ENCODE peak calls at places on chromosomes 12 and 14, in five cellular contexts. N is BE2C, L is left lung, M is stomach, C is Panc1. Y is an unnamed sample.
A peak's percentile ranks its signal among the peaks of the same experiment; 100 is the strongest.

GRCh38 chr14:76640923-76641395 is 120.3 kb upstream of the VASH1 start:
- DNase-seq in N (no peak), L (no peak), M (no peak), C (no peak), Y (no peak)

GRCh38 chr12:93886533-93887511 is 209.6 kb downstream of the CRADD start:
- DNase-seq in N (no peak), L (no peak), M (no peak), C (no peak), Y (no peak)

GRCh38 chr14:64919618-64920017 is 5.4 kb downstream of the CHURC1 start:
- DNase-seq in N (no peak), L (peak; percentile 56), M (no peak), C (no peak), Y (no peak)

GRCh38 chr12:52836491-52837175 is 2.5 kb upstream of the KRT79 start:
- DNase-seq in N (no peak), L (no peak), M (no peak), C (no peak), Y (no peak)

GRCh38 chr12:27305673-27306504 is 26.7 kb upstream of the BMAL2 start:
- DNase-seq in N (no peak), L (no peak), M (no peak), C (no peak), Y (peak; percentile 18)

GRCh38 chr12:97960741-97961608 is 498.4 kb downstream of the RMST start:
- DNase-seq in N (peak; percentile 10), L (no peak), M (peak; percentile 28), C (peak; percentile 20), Y (peak; percentile 2)

GRCh38 chr14:68976160-68977067 is 2.7 kb downstream of the ACTN1 start:
- DNase-seq in N (peak; percentile 42), L (no peak), M (no peak), C (no peak), Y (no peak)

GRCh38 chr14:93024493-93024892 is 91.2 kb downstream of the ITPK1 start:
- DNase-seq in N (no peak), L (no peak), M (no peak), C (no peak), Y (no peak)

GRCh38 chr14:52551205-52551604 is 1.1 kb downstream of the TXNDC16 start:
- DNase-seq in N (no peak), L (no peak), M (no peak), C (no peak), Y (no peak)

GRCh38 chr14:59463773-59464650 is 1.2 kb downstream of the GPR135 start:
- DNase-seq in N (no peak), L (no peak), M (no peak), C (no peak), Y (peak; percentile 75)

GRCh38 chr14:102537981-102538597 is 28.5 kb upstream of the ANKRD9 start:
- DNase-seq in N (no peak), L (no peak), M (no peak), C (no peak), Y (peak; percentile 40)

GRCh38 chr12:28191018-28191595 is 851 bp downstream of the CCDC91 start:
- DNase-seq in N (no peak), L (peak; percentile 29), M (no peak), C (no peak), Y (no peak)

GRCh38 chr12:87217486-87217885 is 811.7 kb downstream of the C12orf50 start:
- DNase-seq in N (no peak), L (no peak), M (no peak), C (no peak), Y (no peak)

GRCh38 chr14:101538865-101539264 is 22.4 kb upstream of the DIO3 start:
- DNase-seq in N (no peak), L (no peak), M (no peak), C (no peak), Y (no peak)

GRCh38 chr14:59543873-59544272 is 32.7 kb downstream of the CCDC175 start:
- DNase-seq in N (no peak), L (no peak), M (no peak), C (no peak), Y (no peak)

GRCh38 chr12:131831021-131831571 is 2.9 kb downstream of the MMP17 start:
- DNase-seq in N (peak; percentile 33), L (no peak), M (no peak), C (no peak), Y (no peak)

GRCh38 chr14:88551936-88552565 is 2.8 kb downstream of the PTPN21 start:
- DNase-seq in N (peak; percentile 24), L (no peak), M (no peak), C (no peak), Y (peak; percentile 38)

GRCh38 chr12:130521375-130522124 is 183.9 kb downstream of the PIWIL1 start:
- DNase-seq in N (no peak), L (no peak), M (no peak), C (no peak), Y (no peak)

GRCh38 chr14:102182901-102183619 is 43.4 kb downstream of the WDR20 start:
- DNase-seq in N (no peak), L (no peak), M (no peak), C (no peak), Y (no peak)

GRCh38 chr12:123907726-123908476 is 64.7 kb downstream of the CCDC92 start:
- DNase-seq in N (peak; percentile 41), L (no peak), M (no peak), C (no peak), Y (peak; percentile 38)

GRCh38 chr14:60616326-60617044 is 32.8 kb downstream of the SIX1 start:
- DNase-seq in N (no peak), L (no peak), M (no peak), C (no peak), Y (peak; percentile 21)

GRCh38 chr14:60339571-60339970 is 90.5 kb downstream of the PPM1A start:
- DNase-seq in N (no peak), L (no peak), M (no peak), C (no peak), Y (no peak)

GRCh38 chr12:25187781-25188180 is 7.2 kb downstream of the DNAI7 start:
- DNase-seq in N (no peak), L (no peak), M (no peak), C (no peak), Y (no peak)

GRCh38 chr12:55932546-55932919 is 1.6 kb downstream of the DGKA start:
- DNase-seq in N (no peak), L (no peak), M (no peak), C (no peak), Y (no peak)

GRCh38 chr12:122023339-122024131 is 1.9 kb downstream of the BCL7A start:
- DNase-seq in N (peak; percentile 73), L (peak; percentile 63), M (peak; percentile 70), C (no peak), Y (peak; percentile 83)

GRCh38 chr14:104967414-104968152 is 10.6 kb downstream of the AHNAK2 start:
- DNase-seq in N (peak; percentile 72), L (peak; percentile 76), M (peak; percentile 64), C (no peak), Y (peak; percentile 91)

GRCh38 chr12:124456652-124457152 is 110.7 kb downstream of the NCOR2 start:
- DNase-seq in N (no peak), L (peak; percentile 62), M (no peak), C (no peak), Y (no peak)

GRCh38 chr14:90572461-90573150 is 175.8 kb downstream of the CALM1 start:
- DNase-seq in N (no peak), L (no peak), M (no peak), C (no peak), Y (no peak)

GRCh38 chr14:87629788-87630187 is 363.2 kb downstream of the GALC start:
- DNase-seq in N (no peak), L (no peak), M (no peak), C (no peak), Y (no peak)

GRCh38 chr12:32501835-32502333 is 102.5 kb downstream of the FGD4 start:
- DNase-seq in N (peak; percentile 83), L (no peak), M (peak; percentile 75), C (no peak), Y (peak; percentile 71)

GRCh38 chr12:534216-534615 is 74.5 kb downstream of the B4GALNT3 start:
- DNase-seq in N (no peak), L (no peak), M (no peak), C (no peak), Y (no peak)

GRCh38 chr12:64625243-64626077 is 15.2 kb downstream of the RASSF3 start:
- DNase-seq in N (peak; percentile 45), L (peak; percentile 62), M (peak; percentile 47), C (peak; percentile 78), Y (no peak)

DNA sequence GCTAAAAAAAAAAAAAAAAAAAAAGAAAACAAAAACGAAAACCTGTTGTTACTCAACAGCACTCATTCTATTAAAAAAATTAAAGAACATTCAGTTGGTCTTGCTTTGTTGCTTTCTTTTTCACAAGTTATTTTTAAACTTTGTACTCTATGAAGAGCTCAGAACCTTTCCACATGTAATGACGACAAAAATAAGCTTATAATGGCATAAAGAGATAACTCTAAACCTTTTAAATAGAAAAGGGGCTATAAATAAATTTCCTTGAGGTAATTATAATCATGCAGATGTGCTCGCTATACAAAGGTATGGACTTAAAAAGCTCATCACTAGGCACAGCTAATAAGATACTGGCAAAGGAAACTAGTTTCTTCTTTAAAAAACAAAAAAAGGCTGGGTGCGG is 13.4 kb downstream of the NR2C1 start:
- DNase-seq in N (no peak), L (no peak), M (no peak), C (no peak), Y (no peak)
- H3K36me3 ChIP-seq in N (peaks cover 56% of the 10 kb centered on the region), L (peaks cover 3% of the 10 kb centered on the region), M (peaks cover 99% of the 10 kb centered on the region), C (peaks cover 50% of the 10 kb centered on the region), Y (peaks cover 21% of the 10 kb centered on the region)

DNA sequence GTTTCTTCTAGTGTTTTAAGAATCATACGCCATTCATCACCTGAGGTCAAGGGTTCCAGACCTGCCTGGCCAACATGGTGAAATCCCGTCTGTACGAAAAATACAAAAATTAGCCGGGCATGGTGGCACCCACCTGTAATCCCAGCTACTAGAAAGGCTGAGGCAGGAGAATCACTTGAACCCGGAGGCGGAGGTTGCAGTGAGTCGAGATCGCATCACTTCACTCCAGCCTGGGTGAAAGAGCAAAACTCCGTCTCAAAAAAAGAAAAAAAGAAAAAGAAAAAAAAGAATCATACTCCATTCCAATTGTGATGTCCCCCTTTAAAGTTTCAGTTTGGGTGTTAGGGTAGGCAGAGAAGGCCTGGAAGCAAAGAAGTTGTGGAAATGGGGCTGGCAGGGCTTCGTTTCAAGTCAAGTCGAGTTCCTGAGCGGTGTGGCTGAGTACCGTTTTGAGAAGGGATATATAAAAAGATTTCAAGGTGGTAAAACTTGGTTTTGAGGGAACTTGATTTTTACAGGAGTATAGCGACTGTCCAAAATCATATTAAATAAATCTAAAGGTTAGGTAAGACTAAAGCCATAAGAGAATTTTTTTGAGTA is 1.5 kb upstream of the TAOK3 start:
- DNase-seq in N (no peak), L (no peak), M (no peak), C (no peak), Y (no peak)
- H3K4me3 ChIP-seq in N (no peak overlapping the region), L (no peak overlapping the region), M (no peak overlapping the region), C (peak overlapping the region; percentile 83), Y (no peak overlapping the region)

GRCh38 chr14:106094654-106095189 is 568.3 kb downstream of the TMEM121 start:
- DNase-seq in N (no peak), L (no peak), M (peak; percentile 27), C (no peak), Y (peak; percentile 3)
- H3K36me3 ChIP-seq in N (no peaks in the 10 kb centered on the region), L (no peaks in the 10 kb centered on the region), M (no peaks in the 10 kb centered on the region), C (no peaks in the 10 kb centered on the region), Y (no peaks in the 10 kb centered on the region)

GRCh38 chr12:39393890-39394289 is 49.0 kb downstream of the KIF21A start:
- DNase-seq in N (peak; percentile 45), L (no peak), M (no peak), C (no peak), Y (peak; percentile 15)

GRCh38 chr12:39393179-39393578 is 49.7 kb downstream of the KIF21A start:
- DNase-seq in N (peak; percentile 78), L (no peak), M (no peak), C (no peak), Y (no peak)

GRCh38 chr12:39392154-39392925 is 50.6 kb downstream of the KIF21A start:
- DNase-seq in N (no peak), L (no peak), M (peak; percentile 34), C (no peak), Y (no peak)

GRCh38 chr12:39390752-39391151 is 52.2 kb downstream of the KIF21A start:
- DNase-seq in N (no peak), L (no peak), M (no peak), C (no peak), Y (no peak)

GRCh38 chr12:39395866-39396265 is 47.1 kb downstream of the KIF21A start:
- DNase-seq in N (peak; percentile 77), L (no peak), M (no peak), C (no peak), Y (no peak)
- H3K4me3 ChIP-seq in N (peak overlapping the region; percentile 2), L (no peak overlapping the region), M (no peak overlapping the region), C (no peak overlapping the region), Y (no peak overlapping the region)